ENCODE peak calls at places on chromosomes 13 and 19, in five cellular contexts. V is GM23338, L is A549, Q is GM12878, X is HepG2. J is an unnamed sample.
A peak's percentile ranks its signal among the peaks of the same experiment; 100 is the strongest.

GRCh38 chr19:960601-960938 is 23.6 kb upstream of the WDR18 start:
- DNase-seq in V (no peak), L (no peak), Q (no peak), X (no peak), J (no peak)

GRCh38 chr19:688992-689391 is 6.3 kb downstream of the PRSS57 start:
- DNase-seq in V (no peak), L (no peak), Q (no peak), X (no peak), J (no peak)

GRCh38 chr13:112032186-112032835 is 34.6 kb upstream of the SOX1 start:
- DNase-seq in V (no peak), L (no peak), Q (no peak), X (no peak), J (no peak)

GRCh38 chr13:70732611-70733010 is 624.4 kb upstream of the KLHL1 start:
- DNase-seq in V (no peak), L (no peak), Q (no peak), X (no peak), J (no peak)

GRCh38 chr13:69683921-69684663 is 423.5 kb upstream of the ATXN8OS start:
- DNase-seq in V (no peak), L (no peak), Q (no peak), X (no peak), J (peak; percentile 29)

GRCh38 chr19:19356901-19357566 is 36.4 kb downstream of the MAU2 start:
- DNase-seq in V (no peak), L (no peak), Q (no peak), X (no peak), J (no peak)

GRCh38 chr13:32056316-32056715 is 24.7 kb downstream of the FRY start:
- DNase-seq in V (no peak), L (no peak), Q (no peak), X (no peak), J (no peak)

GRCh38 chr19:29687244-29687896 is 22.1 kb downstream of the PLEKHF1 start:
- DNase-seq in V (no peak), L (peak; percentile 52), Q (no peak), X (no peak), J (no peak)

GRCh38 chr19:18470153-18470552 is 32.2 kb upstream of the ISYNA1 start:
- DNase-seq in V (peak; percentile 79), L (peak; percentile 37), Q (no peak), X (peak; percentile 55), J (peak; percentile 73)

GRCh38 chr13:107348471-107348870 is 780.5 kb upstream of the ARGLU1 start:
- DNase-seq in V (no peak), L (no peak), Q (no peak), X (no peak), J (no peak)

GRCh38 chr13:35857769-35858168 is 273.4 kb downstream of the DCLK1 start:
- DNase-seq in V (peak; percentile 94), L (no peak), Q (no peak), X (no peak), J (no peak)

GRCh38 chr13:114096811-114097503 is 35.5 kb downstream of the RASA3 start:
- DNase-seq in V (no peak), L (no peak), Q (no peak), X (no peak), J (no peak)

GRCh38 chr19:38303517-38304351 is at the start of gene C19orf33:
- DNase-seq in V (peak; percentile 91), L (peak; percentile 98), Q (no peak), X (no peak), J (no peak)

GRCh38 chr19:31664096-31664495 is 314.9 kb upstream of the TSHZ3 start:
- DNase-seq in V (no peak), L (no peak), Q (no peak), X (no peak), J (no peak)

GRCh38 chr19:48329167-48329891 is 4.0 kb downstream of the EMP3 start:
- DNase-seq in V (peak; percentile 85), L (no peak), Q (peak; percentile 42), X (no peak), J (peak; percentile 37)

GRCh38 chr19:12126707-12127106 is 13.4 kb downstream of the ZNF20 start:
- DNase-seq in V (peak; percentile 64), L (no peak), Q (no peak), X (peak; percentile 24), J (peak; percentile 34)

GRCh38 chr13:34849406-34849805 is 92.7 kb upstream of the NBEA start:
- DNase-seq in V (no peak), L (no peak), Q (no peak), X (no peak), J (no peak)

GRCh38 chr13:101230271-101230890 is 185.9 kb downstream of the NALCN start:
- DNase-seq in V (peak; percentile 33), L (no peak), Q (no peak), X (no peak), J (no peak)

GRCh38 chr13:101231751-101232428 is 184.4 kb downstream of the NALCN start:
- DNase-seq in V (no peak), L (no peak), Q (no peak), X (no peak), J (no peak)
- TF ChIP-seq JUNB in V (no peak), L (no peak), Q (no peak), X (no peak), J (no peak)

GRCh38 chr13:28981530-28981929 is 161.4 kb downstream of the MTUS2 start:
- DNase-seq in V (no peak), L (no peak), Q (no peak), X (no peak), J (no peak)
- TF ChIP-seq JUNB in V (no peak), L (no peak), Q (no peak), X (no peak), J (no peak)

GRCh38 chr19:49359851-49360845 is 2.1 kb downstream of the TEAD2 start:
- DNase-seq in V (no peak), L (no peak), Q (no peak), X (no peak), J (no peak)
- TF ChIP-seq JUNB in V (no peak), L (no peak), Q (no peak), X (no peak), J (no peak)

GRCh38 chr19:2240881-2241760 is 4.5 kb downstream of the SF3A2 start:
- DNase-seq in V (no peak), L (no peak), Q (no peak), X (no peak), J (no peak)
- TF ChIP-seq JUNB in V (no peak), L (no peak), Q (no peak), X (no peak), J (no peak)

GRCh38 chr19:43784251-43784980 is 3.6 kb upstream of the KCNN4 start:
- DNase-seq in V (no peak), L (peak; percentile 89), Q (no peak), X (no peak), J (peak; percentile 78)

GRCh38 chr19:43782689-43783231 is 2.0 kb upstream of the KCNN4 start:
- DNase-seq in V (no peak), L (peak; percentile 58), Q (no peak), X (no peak), J (peak; percentile 59)

GRCh38 chr19:43783636-43784035 is 2.9 kb upstream of the KCNN4 start:
- DNase-seq in V (no peak), L (no peak), Q (no peak), X (no peak), J (no peak)

GRCh38 chr19:43786665-43787064 is 5.9 kb upstream of the KCNN4 start:
- DNase-seq in V (no peak), L (no peak), Q (no peak), X (no peak), J (no peak)

DNA sequence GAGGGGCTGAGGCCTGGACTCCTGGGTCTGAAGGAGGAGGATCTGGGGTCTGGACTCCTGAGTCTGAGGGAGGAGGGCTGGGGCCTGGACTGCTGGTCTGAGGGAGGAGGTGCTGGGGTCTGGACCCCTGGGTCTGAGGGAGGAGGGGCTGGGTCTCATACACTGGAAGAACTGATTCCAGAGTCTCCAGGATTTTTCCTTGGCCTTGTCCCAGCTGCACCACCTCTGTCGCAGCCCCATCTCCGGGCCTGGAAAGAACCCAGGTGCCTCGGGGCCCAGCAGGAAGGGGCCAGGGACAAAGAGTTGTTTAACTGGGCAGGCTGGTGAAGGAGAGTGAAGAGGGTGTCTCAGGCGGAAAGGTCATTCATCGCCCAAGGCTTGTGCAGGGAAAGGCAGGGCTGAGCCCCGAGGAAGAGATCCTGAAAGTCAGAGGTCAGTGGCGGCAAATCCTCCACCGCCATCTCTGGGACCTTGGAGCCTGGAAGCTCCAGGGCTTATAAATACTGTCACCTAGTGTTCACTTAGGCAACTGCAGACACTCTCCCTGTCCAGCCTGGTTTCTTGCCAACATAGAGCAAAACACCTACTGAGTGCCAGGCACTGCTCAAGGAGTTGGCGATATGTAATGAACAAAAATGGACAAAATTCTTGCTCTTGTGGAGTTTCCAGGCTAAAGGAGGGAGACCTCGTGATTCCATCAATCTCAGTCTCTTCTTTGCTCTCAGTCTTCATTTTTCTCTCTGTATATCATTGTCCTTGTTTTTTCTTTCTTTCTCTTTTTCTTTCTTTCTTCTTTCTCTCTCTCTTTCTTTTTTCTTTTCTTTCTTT is 4.4 kb upstream of the KCNN4 start:
- DNase-seq in V (peak; percentile 92), L (peak; percentile 90), Q (no peak), X (peak; percentile 60), J (peak; percentile 69)
- TF ChIP-seq JUNB in V (no peak), L (no peak), Q (no peak), X (no peak), J (no peak)